ENCODE peak calls at places on chromosomes 1 and 21, in five cellular contexts. One of them, this sample, is unnamed.

GRCh38 chr1:29762635-29763034 is 526.3 kb downstream of the PTPRU start:
- DNase-seq in upper lobe of left lung: no peak
- DNase-seq in endothelial cell of umbilical vein: no peak
- DNase-seq in HCT116: no peak
- DNase-seq in GM23338: no peak
- DNase-seq in this sample: no peak

GRCh38 chr1:150847499-150848060 is 28.8 kb downstream of the ARNT start:
- DNase-seq in upper lobe of left lung: no peak
- DNase-seq in endothelial cell of umbilical vein: no peak
- DNase-seq in HCT116: no peak
- DNase-seq in GM23338: no peak
- DNase-seq in this sample: no peak

GRCh38 chr1:204872262-204872881 is 1.7 kb downstream of the NFASC start:
- DNase-seq in upper lobe of left lung: no peak
- DNase-seq in endothelial cell of umbilical vein: no peak
- DNase-seq in HCT116: no peak
- DNase-seq in GM23338: no peak
- DNase-seq in this sample: no peak

GRCh38 chr1:98965394-98965793 is 39.3 kb downstream of the PLPPR5 start:
- DNase-seq in upper lobe of left lung: no peak
- DNase-seq in endothelial cell of umbilical vein: no peak
- DNase-seq in HCT116: no peak
- DNase-seq in GM23338: no peak
- DNase-seq in this sample: no peak

GRCh38 chr21:42616366-42617340 is 36.8 kb upstream of the PDE9A start:
- DNase-seq in upper lobe of left lung: peak
- DNase-seq in endothelial cell of umbilical vein: no peak
- DNase-seq in HCT116: no peak
- DNase-seq in GM23338: no peak
- DNase-seq in this sample: no peak

GRCh38 chr1:231639819-231640218 is 13.2 kb downstream of the DISC1 start:
- DNase-seq in upper lobe of left lung: no peak
- DNase-seq in endothelial cell of umbilical vein: no peak
- DNase-seq in HCT116: no peak
- DNase-seq in GM23338: no peak
- DNase-seq in this sample: no peak

GRCh38 chr1:234934611-234935033 is 194.0 kb downstream of the TOMM20 start:
- DNase-seq in upper lobe of left lung: peak
- DNase-seq in endothelial cell of umbilical vein: no peak
- DNase-seq in HCT116: no peak
- DNase-seq in GM23338: no peak
- DNase-seq in this sample: no peak

GRCh38 chr1:98515744-98516143 is 145.8 kb upstream of the SNX7 start:
- DNase-seq in upper lobe of left lung: no peak
- DNase-seq in endothelial cell of umbilical vein: no peak
- DNase-seq in HCT116: no peak
- DNase-seq in GM23338: no peak
- DNase-seq in this sample: no peak

GRCh38 chr1:21126324-21126723 is 50.4 kb downstream of the EIF4G3 start:
- DNase-seq in upper lobe of left lung: no peak
- DNase-seq in endothelial cell of umbilical vein: no peak
- DNase-seq in HCT116: no peak
- DNase-seq in GM23338: peak
- DNase-seq in this sample: no peak

GRCh38 chr1:90371106-90371813 is 345.8 kb downstream of the BARHL2 start:
- DNase-seq in upper lobe of left lung: no peak
- DNase-seq in endothelial cell of umbilical vein: no peak
- DNase-seq in HCT116: no peak
- DNase-seq in GM23338: no peak
- DNase-seq in this sample: no peak

GRCh38 chr1:35925741-35926140 is 5.2 kb upstream of the AGO3 start:
- DNase-seq in upper lobe of left lung: no peak
- DNase-seq in endothelial cell of umbilical vein: no peak
- DNase-seq in HCT116: no peak
- DNase-seq in GM23338: no peak
- DNase-seq in this sample: no peak

GRCh38 chr21:25834376-25834775 is 99.6 kb downstream of the GABPA start:
- DNase-seq in upper lobe of left lung: no peak
- DNase-seq in endothelial cell of umbilical vein: no peak
- DNase-seq in HCT116: no peak
- DNase-seq in GM23338: no peak
- DNase-seq in this sample: no peak

GRCh38 chr21:42097860-42098259 is 26.7 kb downstream of the UMODL1 start:
- DNase-seq in upper lobe of left lung: peak
- DNase-seq in endothelial cell of umbilical vein: peak
- DNase-seq in HCT116: peak
- DNase-seq in GM23338: no peak
- DNase-seq in this sample: peak

GRCh38 chr1:234488054-234488953 is 9.3 kb upstream of the TARBP1 start:
- DNase-seq in upper lobe of left lung: no peak
- DNase-seq in endothelial cell of umbilical vein: no peak
- DNase-seq in HCT116: no peak
- DNase-seq in GM23338: no peak
- DNase-seq in this sample: no peak

GRCh38 chr1:245099401-245099800 is 55.4 kb upstream of the KIF26B start:
- DNase-seq in upper lobe of left lung: no peak
- DNase-seq in endothelial cell of umbilical vein: no peak
- DNase-seq in HCT116: no peak
- DNase-seq in GM23338: no peak
- DNase-seq in this sample: no peak

GRCh38 chr1:16677552-16678423 is 11.0 kb upstream of the RNU1-3 start:
- DNase-seq in upper lobe of left lung: no peak
- DNase-seq in endothelial cell of umbilical vein: peak
- DNase-seq in HCT116: peak
- DNase-seq in GM23338: peak
- DNase-seq in this sample: peak

GRCh38 chr1:214662386-214662785 is 59.4 kb downstream of the CENPF start:
- DNase-seq in upper lobe of left lung: no peak
- DNase-seq in endothelial cell of umbilical vein: no peak
- DNase-seq in HCT116: no peak
- DNase-seq in GM23338: no peak
- DNase-seq in this sample: no peak

GRCh38 chr1:94117250-94117851 is 3.6 kb downstream of the ABCA4 start:
- DNase-seq in upper lobe of left lung: no peak
- DNase-seq in endothelial cell of umbilical vein: no peak
- DNase-seq in HCT116: no peak
- DNase-seq in GM23338: no peak
- DNase-seq in this sample: no peak

GRCh38 chr1:66937529-66938234 is 12.9 kb downstream of the MIER1 start:
- DNase-seq in upper lobe of left lung: no peak
- DNase-seq in endothelial cell of umbilical vein: no peak
- DNase-seq in HCT116: no peak
- DNase-seq in GM23338: no peak
- DNase-seq in this sample: no peak

GRCh38 chr1:37410080-37410479 is 64.3 kb upstream of the ZC3H12A start:
- DNase-seq in upper lobe of left lung: no peak
- DNase-seq in endothelial cell of umbilical vein: no peak
- DNase-seq in HCT116: no peak
- DNase-seq in GM23338: peak
- DNase-seq in this sample: no peak

GRCh38 chr1:205676002-205676401 is 4.3 kb downstream of the SLC45A3 start:
- DNase-seq in upper lobe of left lung: no peak
- DNase-seq in endothelial cell of umbilical vein: no peak
- DNase-seq in HCT116: no peak
- DNase-seq in GM23338: no peak
- DNase-seq in this sample: peak

GRCh38 chr1:53197301-53198205 is 929 bp downstream of the CPT2 start:
- DNase-seq in upper lobe of left lung: no peak
- DNase-seq in endothelial cell of umbilical vein: peak
- DNase-seq in HCT116: no peak
- DNase-seq in GM23338: no peak
- DNase-seq in this sample: no peak

GRCh38 chr1:219518168-219518905 is 94.6 kb downstream of the ZC3H11B start:
- DNase-seq in upper lobe of left lung: no peak
- DNase-seq in endothelial cell of umbilical vein: no peak
- DNase-seq in HCT116: no peak
- DNase-seq in GM23338: no peak
- DNase-seq in this sample: no peak

DNA sequence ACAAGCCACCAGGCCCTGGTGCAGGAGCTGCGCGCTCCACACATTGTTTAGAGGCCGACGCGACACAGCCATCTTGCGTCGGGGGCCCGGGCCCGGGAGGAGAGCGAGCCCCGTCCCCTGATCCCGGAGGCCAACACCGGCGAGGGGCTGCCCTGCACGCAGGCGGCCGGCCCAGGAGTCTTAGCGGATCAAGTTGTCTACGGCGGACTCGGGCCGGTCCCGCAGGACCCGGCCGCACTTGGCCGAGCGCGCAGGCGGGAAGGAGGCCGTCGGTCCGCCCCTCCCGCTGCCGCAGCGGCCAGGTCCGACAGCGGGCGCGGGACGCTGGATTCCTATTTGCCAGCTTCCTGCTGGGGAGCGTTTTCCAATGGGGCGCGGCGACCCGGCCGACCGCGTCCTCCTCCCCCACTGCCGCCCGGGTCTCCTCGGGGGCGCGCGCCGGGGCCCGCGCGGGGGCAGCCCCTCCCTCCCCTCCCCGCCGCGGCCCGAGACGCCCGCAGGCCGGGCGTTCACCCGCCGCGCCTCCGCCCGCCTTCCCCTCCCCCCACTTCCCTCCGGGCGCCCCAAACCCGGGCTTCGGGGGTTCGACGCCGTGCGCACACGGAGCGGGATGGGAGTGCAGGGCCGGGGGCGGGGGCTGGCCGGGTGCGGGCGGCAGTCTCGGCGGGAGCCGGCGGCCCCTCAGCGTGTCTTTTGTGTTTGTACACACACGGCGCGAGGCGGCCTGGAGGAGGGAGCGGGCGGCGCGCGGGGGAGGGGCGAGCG is 541 bp upstream of the H3-3A start:
- DNase-seq in upper lobe of left lung: peak
- DNase-seq in endothelial cell of umbilical vein: peak
- DNase-seq in HCT116: no peak
- DNase-seq in GM23338: peak
- DNase-seq in this sample: peak
- TF ChIP-seq CTCF in upper lobe of left lung: no peak
- TF ChIP-seq CTCF in endothelial cell of umbilical vein: no peak
- TF ChIP-seq CTCF in HCT116: no peak
- TF ChIP-seq CTCF in GM23338: no peak
- TF ChIP-seq CTCF in this sample: no peak

DNA sequence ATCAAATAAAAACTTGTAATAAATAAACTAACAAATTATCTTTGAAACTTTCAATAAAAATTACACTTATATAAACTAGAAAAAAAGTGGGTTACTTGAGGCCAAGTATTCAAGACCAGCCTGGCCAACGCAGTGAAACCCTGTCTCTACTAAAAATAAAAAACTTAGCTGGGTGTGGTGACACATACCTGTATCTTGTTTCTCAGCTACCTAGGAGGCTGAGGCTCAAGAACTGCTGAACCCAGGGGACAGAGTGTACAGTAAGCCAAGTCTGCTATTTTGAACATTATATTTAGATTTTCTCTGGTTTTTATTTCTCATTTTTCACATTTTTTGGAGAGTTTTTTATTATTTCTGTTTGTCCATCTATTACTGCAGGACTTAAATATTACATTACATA is 1397.6 kb upstream of the B3GALT2 start:
- DNase-seq in upper lobe of left lung: no peak
- DNase-seq in endothelial cell of umbilical vein: no peak
- DNase-seq in HCT116: no peak
- DNase-seq in GM23338: no peak
- DNase-seq in this sample: no peak
- H3K4me3 ChIP-seq in upper lobe of left lung: no peak
- H3K4me3 ChIP-seq in endothelial cell of umbilical vein: no peak
- H3K4me3 ChIP-seq in HCT116: no peak
- H3K4me3 ChIP-seq in GM23338: no peak
- H3K4me3 ChIP-seq in this sample: no peak

DNA sequence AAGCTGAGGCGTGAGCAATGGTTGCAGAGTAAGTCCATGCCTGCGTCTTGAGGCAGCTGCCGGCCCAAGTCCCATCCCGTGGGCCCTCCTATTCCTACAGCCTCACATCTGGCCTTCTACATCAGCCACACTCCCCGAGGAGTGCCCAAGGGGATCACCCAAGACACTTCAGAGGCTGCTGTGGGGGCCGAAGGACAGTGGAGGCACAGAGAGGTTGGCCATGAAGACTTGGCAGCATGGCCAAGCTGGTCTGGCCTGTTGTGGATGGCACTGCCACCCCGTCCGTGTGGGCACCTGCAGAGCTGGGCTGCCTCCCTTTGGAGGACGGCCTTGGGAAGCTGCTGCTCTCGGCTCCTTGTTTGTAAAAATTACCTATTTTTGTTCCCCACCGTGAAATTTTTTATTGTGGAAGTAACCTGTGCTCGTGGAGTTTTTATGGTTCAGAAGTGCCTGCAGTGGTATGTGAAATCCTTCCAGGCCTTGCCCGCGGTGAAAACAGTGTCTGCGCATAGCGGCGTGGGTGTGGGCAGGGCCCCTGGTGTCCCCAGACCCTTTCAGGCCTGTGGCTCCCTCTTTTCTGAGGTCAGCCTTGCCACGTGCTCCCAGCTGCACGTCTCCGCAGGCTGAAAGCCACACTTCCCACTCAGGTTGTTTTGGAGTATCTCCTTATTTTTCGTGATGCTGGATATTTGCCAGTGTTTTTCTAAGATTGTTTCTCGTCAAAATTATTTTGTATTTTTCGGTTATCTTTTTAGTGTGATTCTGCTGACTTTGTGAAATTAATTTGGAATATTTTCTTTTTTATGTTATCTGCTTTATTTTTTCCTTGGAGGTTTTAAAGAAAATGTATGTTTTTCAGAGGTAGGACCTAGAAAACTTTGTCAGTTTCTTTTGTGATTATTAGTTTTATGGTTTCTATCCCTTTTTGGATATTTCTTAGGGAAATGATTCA is 20.6 kb downstream of the SLX9 start:
- DNase-seq in upper lobe of left lung: no peak
- DNase-seq in endothelial cell of umbilical vein: no peak
- DNase-seq in HCT116: no peak
- DNase-seq in GM23338: no peak
- DNase-seq in this sample: no peak
- TF ChIP-seq POLR2AphosphoS5 in upper lobe of left lung: no peak
- TF ChIP-seq POLR2AphosphoS5 in endothelial cell of umbilical vein: no peak
- TF ChIP-seq POLR2AphosphoS5 in HCT116: no peak
- TF ChIP-seq POLR2AphosphoS5 in GM23338: no peak
- TF ChIP-seq POLR2AphosphoS5 in this sample: no peak

DNA sequence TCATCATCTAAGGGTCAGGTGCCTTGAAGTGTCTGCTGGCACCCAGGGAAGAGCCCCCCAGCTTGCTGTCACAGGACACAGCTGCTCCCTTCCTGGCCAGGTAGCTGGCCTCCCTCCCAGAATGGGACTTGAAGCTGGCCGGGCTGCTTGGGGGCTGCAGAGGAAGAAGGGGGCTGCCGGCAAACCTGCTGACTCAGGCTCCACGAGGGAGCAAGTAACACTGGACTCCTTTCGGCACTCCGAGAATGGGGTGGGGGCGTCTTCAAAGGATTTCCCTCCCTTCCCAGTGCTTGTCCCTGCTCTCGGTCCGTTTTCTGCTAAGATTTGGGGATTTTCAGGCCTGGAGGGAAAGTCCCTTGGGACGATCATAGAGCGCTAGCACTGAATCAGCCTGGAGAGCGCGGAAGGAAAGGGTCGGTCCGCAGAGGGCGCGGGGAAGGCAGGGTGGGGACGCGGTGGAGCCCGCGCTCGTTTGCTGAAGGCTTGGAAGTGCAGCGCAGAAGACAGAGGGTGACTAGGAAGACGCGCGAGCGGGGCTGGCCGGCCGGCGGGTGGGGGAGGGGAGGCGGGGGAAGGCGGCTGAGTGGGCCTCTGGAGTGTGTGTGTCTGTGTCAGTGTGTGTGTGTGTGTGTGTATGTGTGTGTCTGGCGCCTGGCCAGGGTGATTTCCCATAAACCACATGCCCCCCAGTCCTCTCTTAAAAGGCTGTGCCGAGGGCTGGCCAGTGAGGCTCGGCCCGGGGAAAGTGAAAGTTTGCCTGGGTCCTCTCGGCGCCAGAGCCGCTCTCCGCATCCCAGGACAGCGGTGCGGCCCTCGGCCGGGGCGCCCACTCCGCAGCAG is at the start of gene CSF1:
- DNase-seq in upper lobe of left lung: peak
- DNase-seq in endothelial cell of umbilical vein: peak
- DNase-seq in HCT116: no peak
- DNase-seq in GM23338: peak
- DNase-seq in this sample: peak
- TF ChIP-seq CTCF in upper lobe of left lung: no peak
- TF ChIP-seq CTCF in endothelial cell of umbilical vein: no peak
- TF ChIP-seq CTCF in HCT116: no peak
- TF ChIP-seq CTCF in GM23338: no peak
- TF ChIP-seq CTCF in this sample: no peak